ENCODE peak calls at places on chromosomes 1 and 21, in four cellular contexts. X, G, P and V are unnamed samples.

GRCh38 chr1:241507189-241507820 is 12.2 kb downstream of the FH start:
- DNase-seq in G (no peak), X (no peak), P (no peak), V (no peak)

GRCh38 chr1:116440731-116441130 is 67.7 kb downstream of the ATP1A1 start:
- DNase-seq in P (no peak), G (no peak), X (no peak), V (no peak)

GRCh38 chr1:230262867-230263572 is 163.1 kb downstream of the PGBD5 start:
- DNase-seq in X (no peak), G (no peak), P (no peak), V (no peak)

GRCh38 chr1:145891143-145891542 is 5.5 kb upstream of the ANKRD35 start:
- DNase-seq in P (no peak), G (no peak), X (peak), V (no peak)

GRCh38 chr1:244100691-244101453 is 49.8 kb downstream of the ZBTB18 start:
- DNase-seq in P (no peak), G (no peak), X (no peak), V (no peak)

GRCh38 chr1:233975486-233975885 is 71.0 kb downstream of the SLC35F3 start:
- DNase-seq in X (no peak), P (no peak), G (no peak), V (no peak)

GRCh38 chr1:53356637-53357036 is 28.8 kb upstream of the LRP8 start:
- DNase-seq in P (no peak), G (no peak), X (no peak), V (no peak)

GRCh38 chr1:177849130-177849529 is 120.7 kb downstream of the SEC16B start:
- DNase-seq in P (no peak), X (no peak), G (no peak), V (no peak)

GRCh38 chr1:31705080-31705866 is 1.5 kb upstream of the COL16A1 start:
- DNase-seq in G (peak), X (peak), P (no peak), V (peak)

GRCh38 chr1:18941221-18942141 is 15.0 kb downstream of the IFFO2 start:
- DNase-seq in X (peak), G (no peak), P (peak), V (no peak)

GRCh38 chr1:67952071-67952470 is 98.4 kb downstream of the DIRAS3 start:
- DNase-seq in G (no peak), P (no peak), X (no peak), V (no peak)

GRCh38 chr1:228937851-228938247 is 202.6 kb downstream of the RHOU start:
- DNase-seq in X (no peak), G (no peak), P (no peak), V (no peak)

GRCh38 chr1:209926045-209926444 is 12.0 kb upstream of the SYT14 start:
- DNase-seq in X (no peak), P (no peak), G (no peak), V (peak)

GRCh38 chr1:20216574-20216973 is 30.3 kb upstream of the PLA2G2C start:
- DNase-seq in G (peak), X (peak), P (peak), V (peak)

GRCh38 chr1:91226741-91227140 is 177.9 kb downstream of the HFM1 start:
- DNase-seq in G (no peak), P (no peak), X (no peak), V (no peak)

GRCh38 chr1:238052496-238053266 is 162.0 kb upstream of the ZP4 start:
- DNase-seq in P (no peak), X (no peak), G (no peak), V (no peak)

GRCh38 chr1:14598007-14598497 is 433 bp upstream of the KAZN start:
- DNase-seq in P (no peak), G (peak), X (no peak), V (peak)

GRCh38 chr1:25672763-25673409 is 56.3 kb downstream of the MAN1C1 start:
- DNase-seq in P (no peak), G (no peak), X (no peak), V (no peak)

GRCh38 chr1:23424171-23424959 is at the start of gene TCEA3:
- DNase-seq in X (peak), G (no peak), P (no peak), V (peak)

GRCh38 chr21:17613242-17613676 is 558 bp upstream of the BTG3 start:
- DNase-seq in P (no peak), X (no peak), G (no peak), V (no peak)

GRCh38 chr1:76122260-76122659 is 47.7 kb downstream of the ST6GALNAC3 start:
- DNase-seq in G (no peak), P (no peak), X (no peak), V (no peak)

GRCh38 chr1:167516404-167517388 is 1.6 kb downstream of the CD247 start:
- DNase-seq in P (no peak), G (no peak), X (no peak), V (no peak)

GRCh38 chr1:50529510-50529909 is 106.3 kb upstream of the DMRTA2 start:
- DNase-seq in P (no peak), X (no peak), G (no peak), V (no peak)

GRCh38 chr1:159009287-159009686 is 420 bp upstream of the IFI16 start:
- DNase-seq in G (no peak), X (no peak), P (no peak), V (no peak)

GRCh38 chr1:179310271-179310670 is 16.7 kb downstream of the SOAT1 start:
- DNase-seq in P (no peak), X (no peak), G (no peak), V (no peak)

GRCh38 chr1:207027221-207027777 is 5.3 kb downstream of the C1orf116 start:
- DNase-seq in X (no peak), G (no peak), P (peak), V (no peak)

GRCh38 chr1:41662656-41663437 is 178.4 kb upstream of the EDN2 start:
- DNase-seq in X (no peak), P (no peak), G (no peak), V (peak)

GRCh38 chr1:183291802-183292515 is 105.9 kb downstream of the LAMC2 start:
- DNase-seq in P (no peak), G (no peak), X (no peak), V (no peak)

GRCh38 chr21:35395728-35396127 is 346.6 kb upstream of the RUNX1 start:
- DNase-seq in P (no peak), X (no peak), G (no peak), V (no peak)

GRCh38 chr1:232844791-232845190 is 39.6 kb downstream of the MAP10 start:
- DNase-seq in X (no peak), P (no peak), G (no peak), V (no peak)

GRCh38 chr1:32500387-32501209 is 35.7 kb downstream of the ZBTB8B start:
- DNase-seq in X (no peak), P (no peak), G (peak), V (peak)

GRCh38 chr1:40662151-40662550 is 3.3 kb downstream of the RIMS3 start:
- DNase-seq in G (no peak), P (no peak), X (no peak), V (no peak)

GRCh38 chr1:32719681-32720275 is 17.2 kb upstream of the SYNC start:
- DNase-seq in G (no peak), P (no peak), X (no peak), V (no peak)

GRCh38 chr1:232328496-232329102 is 301.3 kb downstream of the SIPA1L2 start:
- DNase-seq in X (no peak), G (no peak), P (no peak), V (no peak)

DNA sequence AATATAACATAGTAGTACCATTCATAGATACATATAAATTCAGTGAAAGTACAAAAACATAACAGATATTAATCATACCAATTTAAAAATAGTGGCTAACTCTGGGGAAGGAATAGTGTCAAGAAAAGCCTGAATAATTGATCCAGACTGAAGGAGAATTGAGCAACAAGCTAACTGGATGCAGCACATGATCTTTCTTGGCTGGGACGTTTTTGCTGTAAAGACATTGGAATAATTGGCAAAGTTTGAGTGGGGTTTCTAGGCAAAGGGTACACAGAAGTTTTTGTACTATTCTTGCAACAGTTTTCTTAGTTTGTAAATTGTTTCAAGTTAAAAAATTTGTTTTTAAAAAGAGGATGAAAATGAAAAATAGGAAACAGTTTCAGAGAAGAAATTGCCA is 2.6 kb upstream of the SH3GLB1 start:
- DNase-seq in X (no peak), P (no peak), G (no peak), V (no peak)
- TF ChIP-seq REST in X (no peak), P (no peak), G (no peak), V (no peak)

GRCh38 chr1:192552619-192553225 is 22.9 kb upstream of the RGS1 start:
- DNase-seq in X (no peak), P (no peak), G (no peak), V (no peak)

GRCh38 chr1:192546596-192547199 is 28.9 kb upstream of the RGS1 start:
- DNase-seq in P (no peak), G (no peak), X (no peak), V (no peak)

GRCh38 chr1:192553741-192554140 is 21.8 kb upstream of the RGS1 start:
- DNase-seq in P (no peak), G (no peak), X (no peak), V (no peak)

GRCh38 chr1:192554904-192555303 is 20.7 kb upstream of the RGS1 start:
- DNase-seq in X (no peak), G (no peak), P (no peak), V (no peak)

GRCh38 chr1:192550922-192551534 is 24.5 kb upstream of the RGS1 start:
- DNase-seq in P (peak), G (no peak), X (no peak), V (no peak)
- TF ChIP-seq ELF1 in P (no peak), G (no peak), X (no peak), V (peak)

GRCh38 chr21:14864211-14865021 is 200.4 kb downstream of the NRIP1 start:
- DNase-seq in G (peak), P (no peak), X (peak), V (peak)
- TF ChIP-seq REST in G (no peak), P (no peak), X (no peak), V (no peak)

DNA sequence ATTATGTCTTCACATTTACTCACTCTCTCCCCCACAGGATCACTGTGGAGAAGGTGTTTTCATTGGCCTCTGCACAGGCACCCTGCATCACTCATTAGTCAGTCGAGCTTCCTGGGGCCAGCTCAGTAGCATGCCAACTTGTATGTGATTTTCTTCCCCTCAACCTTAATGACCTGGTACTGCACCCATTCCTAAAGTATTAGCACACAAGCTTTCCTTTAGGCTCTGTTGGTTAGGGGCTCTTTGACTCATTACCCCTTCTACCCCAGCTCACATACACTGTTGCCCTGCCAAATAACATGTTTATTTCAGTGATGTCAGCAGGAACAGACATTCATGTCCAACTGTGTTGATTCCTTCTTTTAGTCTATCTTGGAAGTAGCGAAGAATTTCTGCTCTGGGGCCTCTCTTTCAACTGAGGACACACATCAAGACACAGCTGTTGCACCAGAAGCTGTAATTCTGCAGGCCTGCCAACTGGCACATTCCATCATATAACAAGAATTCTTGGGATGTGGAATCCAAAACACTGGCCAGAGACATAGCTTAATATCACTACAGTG is 603.5 kb upstream of the ADAMTS5 start:
- DNase-seq in G (no peak), X (no peak), P (no peak), V (no peak)
- TF ChIP-seq ELF1 in G (no peak), X (no peak), P (no peak), V (no peak)

DNA sequence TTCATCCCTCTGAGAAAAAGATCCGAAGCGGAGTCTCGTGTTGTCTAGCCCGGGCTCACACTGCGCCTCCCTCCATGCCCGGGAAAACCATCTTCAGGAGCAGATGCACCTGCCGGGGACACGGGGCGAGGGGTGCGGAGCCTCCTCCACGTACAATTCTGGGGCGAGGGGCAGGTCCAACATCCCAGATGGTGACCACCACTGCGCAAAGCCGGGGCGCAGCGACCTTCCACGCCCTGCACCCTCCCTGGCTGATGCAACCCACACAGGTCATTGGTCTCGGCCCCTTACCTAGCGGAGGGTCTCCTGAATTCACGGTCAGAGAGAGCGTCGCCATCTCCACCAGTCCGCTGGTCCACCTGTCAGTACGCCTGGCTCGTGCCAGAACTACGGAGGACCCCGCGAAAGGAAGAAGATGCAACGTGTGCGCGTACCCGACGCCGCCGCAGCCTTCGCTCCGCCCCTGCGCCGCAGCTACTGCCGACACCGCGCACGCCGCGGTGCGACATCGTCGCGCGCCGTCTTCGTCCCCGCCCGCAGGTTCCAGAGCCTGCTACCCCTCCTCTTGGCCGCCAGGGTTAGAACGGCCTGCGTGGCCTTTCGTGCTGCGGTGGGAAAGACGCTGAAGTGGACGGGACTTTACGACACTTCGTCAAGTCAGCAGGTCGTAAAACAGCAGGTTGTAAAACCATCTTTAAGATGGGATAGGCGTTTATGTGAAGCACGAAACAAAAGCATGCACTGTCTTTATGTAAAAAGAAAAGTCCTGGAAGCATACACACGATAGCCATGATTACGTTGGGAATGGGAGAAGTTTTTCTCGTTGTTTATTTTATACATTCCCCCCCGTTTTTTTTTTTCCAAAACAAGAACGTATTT is at the start of gene EPRS1:
- DNase-seq in X (peak), P (peak), G (peak), V (peak)
- TF ChIP-seq REST in X (no peak), P (no peak), G (no peak), V (peak)

GRCh38 chr1:222369148-222369547 is 178.8 kb downstream of the HHIPL2 start:
- DNase-seq in G (no peak), X (no peak), P (no peak), V (no peak)

GRCh38 chr1:222372221-222372620 is 175.7 kb downstream of the HHIPL2 start:
- DNase-seq in G (no peak), X (no peak), P (no peak), V (no peak)

GRCh38 chr1:222369991-222370910 is 177.7 kb downstream of the HHIPL2 start:
- DNase-seq in P (no peak), X (no peak), G (no peak), V (no peak)

GRCh38 chr1:222373216-222373615 is 174.7 kb downstream of the HHIPL2 start:
- DNase-seq in P (no peak), X (no peak), G (no peak), V (no peak)

GRCh38 chr1:222370911-222371717 is 176.8 kb downstream of the HHIPL2 start:
- DNase-seq in P (no peak), X (no peak), G (no peak), V (no peak)
- TF ChIP-seq ELF1 in P (no peak), X (no peak), G (no peak), V (no peak)

GRCh38 chr1:9989773-9990172 is 7.3 kb upstream of the RBP7 start:
- DNase-seq in X (no peak), P (no peak), G (no peak), V (no peak)
- TF ChIP-seq REST in X (no peak), P (no peak), G (no peak), V (no peak)

GRCh38 chr21:41231060-41231459 is 63.1 kb downstream of the BACE2 start:
- DNase-seq in G (no peak), P (no peak), X (no peak), V (no peak)
- TF ChIP-seq ELF1 in G (no peak), P (no peak), X (no peak), V (no peak)

GRCh38 chr1:212558665-212559480 is 49.7 kb upstream of the ATF3 start:
- DNase-seq in P (peak), G (peak), X (peak), V (peak)
- TF ChIP-seq REST in P (no peak), G (peak), X (no peak), V (peak)

GRCh38 chr1:87864676-87865075 is 536.0 kb downstream of the LMO4 start:
- DNase-seq in P (no peak), G (no peak), X (no peak), V (no peak)

GRCh38 chr1:87866416-87866815 is 537.7 kb downstream of the LMO4 start:
- DNase-seq in X (no peak), G (no peak), P (no peak), V (no peak)

GRCh38 chr1:87867631-87868030 is 539.0 kb downstream of the LMO4 start:
- DNase-seq in X (no peak), P (no peak), G (no peak), V (no peak)

GRCh38 chr1:87863317-87863716 is 534.6 kb downstream of the LMO4 start:
- DNase-seq in G (no peak), P (no peak), X (no peak), V (no peak)
- TF ChIP-seq ELF1 in G (no peak), P (no peak), X (no peak), V (no peak)